ENCODE peak calls at places on chromosomes 3 and 15, in six cellular contexts. One of them, this sample, is unnamed. For H3K27me3, the result is how much of the 10 kb centered on the place peaks cover.

GRCh38 chr3:128846501-128846900 is 32.9 kb upstream of the ACAD9 start:
- DNase-seq in H1: no peak
- DNase-seq in K562: no peak
- DNase-seq in heart left ventricle: no peak
- DNase-seq in body of pancreas: peak
- DNase-seq in testis: no peak
- DNase-seq in this sample: peak

GRCh38 chr3:69821133-69821532 is 81.9 kb downstream of the MITF start:
- DNase-seq in testis: no peak
- DNase-seq in body of pancreas: no peak
- DNase-seq in K562: no peak
- DNase-seq in heart left ventricle: no peak
- DNase-seq in H1: no peak
- DNase-seq in this sample: no peak

GRCh38 chr3:11530153-11530721 is 113.5 kb downstream of the VGLL4 start:
- DNase-seq in body of pancreas: no peak
- DNase-seq in H1: no peak
- DNase-seq in heart left ventricle: peak
- DNase-seq in K562: no peak
- DNase-seq in testis: peak
- DNase-seq in this sample: no peak

GRCh38 chr3:32297366-32297765 is 58.9 kb downstream of the CMTM8 start:
- DNase-seq in testis: no peak
- DNase-seq in heart left ventricle: no peak
- DNase-seq in body of pancreas: no peak
- DNase-seq in K562: no peak
- DNase-seq in H1: no peak
- DNase-seq in this sample: no peak

GRCh38 chr15:75695634-75696302 is 16.9 kb downstream of the CSPG4 start:
- DNase-seq in K562: no peak
- DNase-seq in testis: no peak
- DNase-seq in heart left ventricle: no peak
- DNase-seq in body of pancreas: no peak
- DNase-seq in H1: no peak
- DNase-seq in this sample: no peak

GRCh38 chr3:178802993-178803693 is 266.9 kb downstream of the KCNMB2 start:
- DNase-seq in K562: no peak
- DNase-seq in H1: no peak
- DNase-seq in heart left ventricle: no peak
- DNase-seq in body of pancreas: no peak
- DNase-seq in testis: no peak
- DNase-seq in this sample: no peak

GRCh38 chr3:151631946-151632345 is 101.8 kb upstream of the AADACL2 start:
- DNase-seq in K562: no peak
- DNase-seq in testis: no peak
- DNase-seq in heart left ventricle: no peak
- DNase-seq in body of pancreas: no peak
- DNase-seq in H1: no peak
- DNase-seq in this sample: no peak

GRCh38 chr3:37700849-37701248 is 160.8 kb upstream of the CTDSPL start:
- DNase-seq in body of pancreas: peak
- DNase-seq in testis: no peak
- DNase-seq in K562: no peak
- DNase-seq in H1: no peak
- DNase-seq in heart left ventricle: no peak
- DNase-seq in this sample: no peak

GRCh38 chr15:69576948-69577351 is 124.3 kb downstream of the RPLP1 start:
- DNase-seq in H1: no peak
- DNase-seq in body of pancreas: peak
- DNase-seq in K562: no peak
- DNase-seq in testis: no peak
- DNase-seq in heart left ventricle: no peak
- DNase-seq in this sample: no peak

GRCh38 chr15:35023794-35024193 is 35.7 kb upstream of the ZNF770 start:
- DNase-seq in heart left ventricle: no peak
- DNase-seq in body of pancreas: no peak
- DNase-seq in K562: no peak
- DNase-seq in testis: no peak
- DNase-seq in H1: no peak
- DNase-seq in this sample: peak

GRCh38 chr3:65952842-65953241 is 85.9 kb downstream of the MAGI1 start:
- DNase-seq in testis: no peak
- DNase-seq in K562: no peak
- DNase-seq in H1: no peak
- DNase-seq in body of pancreas: no peak
- DNase-seq in heart left ventricle: no peak
- DNase-seq in this sample: no peak

GRCh38 chr3:157551961-157552360 is 48.7 kb upstream of the VEPH1 start:
- DNase-seq in H1: no peak
- DNase-seq in heart left ventricle: no peak
- DNase-seq in testis: no peak
- DNase-seq in K562: no peak
- DNase-seq in body of pancreas: no peak
- DNase-seq in this sample: no peak

GRCh38 chr15:86016750-86017149 is 62.9 kb upstream of the AGBL1 start:
- DNase-seq in K562: no peak
- DNase-seq in heart left ventricle: no peak
- DNase-seq in body of pancreas: no peak
- DNase-seq in testis: no peak
- DNase-seq in H1: no peak
- DNase-seq in this sample: no peak

GRCh38 chr3:134638385-134639020 is 12.3 kb downstream of the KY start:
- DNase-seq in H1: no peak
- DNase-seq in body of pancreas: no peak
- DNase-seq in testis: no peak
- DNase-seq in K562: no peak
- DNase-seq in heart left ventricle: no peak
- DNase-seq in this sample: no peak

GRCh38 chr3:123728014-123728413 is 143.2 kb upstream of the HACD2 start:
- DNase-seq in body of pancreas: no peak
- DNase-seq in H1: no peak
- DNase-seq in K562: no peak
- DNase-seq in testis: no peak
- DNase-seq in heart left ventricle: no peak
- DNase-seq in this sample: no peak

GRCh38 chr3:50160561-50160983 is 5.4 kb downstream of the SEMA3F start:
- DNase-seq in K562: peak
- DNase-seq in H1: no peak
- DNase-seq in body of pancreas: no peak
- DNase-seq in heart left ventricle: peak
- DNase-seq in testis: no peak
- DNase-seq in this sample: no peak

GRCh38 chr3:164306042-164306441 is 772.3 kb downstream of the SI start:
- DNase-seq in H1: no peak
- DNase-seq in heart left ventricle: no peak
- DNase-seq in K562: no peak
- DNase-seq in body of pancreas: no peak
- DNase-seq in testis: no peak
- DNase-seq in this sample: no peak

GRCh38 chr3:14523792-14524191 is 16.4 kb downstream of the GRIP2 start:
- DNase-seq in testis: no peak
- DNase-seq in K562: no peak
- DNase-seq in body of pancreas: no peak
- DNase-seq in H1: no peak
- DNase-seq in heart left ventricle: peak
- DNase-seq in this sample: no peak

GRCh38 chr3:72629191-72629611 is 219.0 kb downstream of the SHQ1 start:
- DNase-seq in heart left ventricle: no peak
- DNase-seq in testis: no peak
- DNase-seq in H1: no peak
- DNase-seq in body of pancreas: no peak
- DNase-seq in K562: no peak
- DNase-seq in this sample: no peak

GRCh38 chr15:29692527-29692926 is 129.7 kb downstream of the TJP1 start:
- DNase-seq in body of pancreas: no peak
- DNase-seq in H1: no peak
- DNase-seq in testis: no peak
- DNase-seq in heart left ventricle: no peak
- DNase-seq in K562: no peak
- DNase-seq in this sample: no peak

GRCh38 chr15:85689729-85690128 is 105.0 kb downstream of the KLHL25 start:
- DNase-seq in H1: peak
- DNase-seq in body of pancreas: peak
- DNase-seq in heart left ventricle: no peak
- DNase-seq in K562: no peak
- DNase-seq in testis: peak
- DNase-seq in this sample: peak

GRCh38 chr3:52986938-52987337 is 58.9 kb downstream of the SFMBT1 start:
- DNase-seq in testis: no peak
- DNase-seq in H1: no peak
- DNase-seq in heart left ventricle: no peak
- DNase-seq in K562: no peak
- DNase-seq in body of pancreas: no peak
- DNase-seq in this sample: no peak

GRCh38 chr3:138092023-138092422 is 23.4 kb downstream of the DZIP1L start:
- DNase-seq in testis: no peak
- DNase-seq in H1: no peak
- DNase-seq in heart left ventricle: no peak
- DNase-seq in K562: no peak
- DNase-seq in body of pancreas: no peak
- DNase-seq in this sample: no peak

GRCh38 chr3:149383703-149384102 is 6.3 kb upstream of the TM4SF1 start:
- DNase-seq in testis: no peak
- DNase-seq in heart left ventricle: no peak
- DNase-seq in K562: no peak
- DNase-seq in H1: no peak
- DNase-seq in body of pancreas: no peak
- DNase-seq in this sample: no peak

GRCh38 chr3:100289339-100289738 is 28.5 kb downstream of the TBC1D23 start:
- DNase-seq in heart left ventricle: no peak
- DNase-seq in H1: no peak
- DNase-seq in K562: peak
- DNase-seq in body of pancreas: no peak
- DNase-seq in testis: no peak
- DNase-seq in this sample: no peak

GRCh38 chr15:45705510-45706473 is 71.0 kb downstream of the SQOR start:
- DNase-seq in H1: peak
- DNase-seq in heart left ventricle: no peak
- DNase-seq in testis: peak
- DNase-seq in K562: peak
- DNase-seq in body of pancreas: peak
- DNase-seq in this sample: peak

DNA sequence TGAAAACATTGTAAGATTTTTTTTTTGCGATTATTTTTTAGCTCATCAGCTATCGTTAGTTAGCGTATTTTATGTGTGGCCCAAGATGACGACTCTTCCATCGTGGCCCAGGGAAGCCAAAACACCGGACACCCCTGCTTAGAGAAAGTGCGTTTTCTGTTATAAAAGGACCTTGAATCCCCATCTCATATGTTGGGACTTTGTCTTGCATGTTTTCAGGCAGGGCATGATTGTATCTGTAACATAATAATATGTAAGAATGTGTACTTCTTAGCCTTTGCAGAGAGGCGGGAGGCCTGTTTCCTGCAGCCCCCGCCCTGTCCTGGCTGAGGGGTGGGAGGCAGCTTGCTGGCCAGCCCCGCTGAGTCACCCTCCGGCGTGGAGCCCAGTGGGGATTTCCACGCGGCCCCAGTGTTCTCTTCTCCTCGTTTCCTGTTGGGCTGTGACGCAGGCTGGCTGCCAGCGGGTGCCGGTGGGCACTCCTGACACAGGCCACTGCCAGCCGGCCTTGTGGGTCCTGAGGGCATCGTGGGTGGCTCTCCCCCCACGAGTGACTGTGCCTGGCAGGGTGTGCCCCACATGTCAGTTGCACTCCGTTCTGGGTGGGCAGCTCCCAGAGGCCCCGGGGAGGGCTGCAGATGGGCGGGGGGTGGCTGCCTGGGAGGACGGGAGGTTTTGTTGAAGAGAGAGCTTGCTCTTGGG is 55.6 kb downstream of the SMAD3 start:
- DNase-seq in H1: no peak
- DNase-seq in K562: peak
- DNase-seq in body of pancreas: peak
- DNase-seq in testis: peak
- DNase-seq in heart left ventricle: peak
- DNase-seq in this sample: peak
- TF ChIP-seq POLR2A in H1: no peak
- TF ChIP-seq POLR2A in K562: no peak
- TF ChIP-seq POLR2A in body of pancreas: peak
- TF ChIP-seq POLR2A in testis: no peak
- TF ChIP-seq POLR2A in heart left ventricle: no peak
- TF ChIP-seq POLR2A in this sample: peak

GRCh38 chr3:121545564-121546455 is at the start of gene POLQ:
- DNase-seq in heart left ventricle: peak
- DNase-seq in body of pancreas: peak
- DNase-seq in H1: peak
- DNase-seq in testis: peak
- DNase-seq in K562: peak
- DNase-seq in this sample: peak

GRCh38 chr3:121545049-121545563 is 682 bp downstream of the POLQ start:
- DNase-seq in body of pancreas: no peak
- DNase-seq in testis: no peak
- DNase-seq in heart left ventricle: no peak
- DNase-seq in H1: no peak
- DNase-seq in K562: no peak
- DNase-seq in this sample: no peak

GRCh38 chr3:121542924-121543323 is 2.9 kb downstream of the POLQ start:
- DNase-seq in body of pancreas: no peak
- DNase-seq in K562: no peak
- DNase-seq in testis: no peak
- DNase-seq in heart left ventricle: no peak
- DNase-seq in H1: no peak
- DNase-seq in this sample: no peak
- H3K27me3 ChIP-seq in body of pancreas: under half
- H3K27me3 ChIP-seq in K562: under half
- H3K27me3 ChIP-seq in testis: under half
- H3K27me3 ChIP-seq in heart left ventricle: under half
- H3K27me3 ChIP-seq in H1: under half
- H3K27me3 ChIP-seq in this sample: under half

GRCh38 chr3:44060164-44060563 is 181.5 kb upstream of the TOPAZ1 start:
- DNase-seq in body of pancreas: no peak
- DNase-seq in heart left ventricle: no peak
- DNase-seq in H1: no peak
- DNase-seq in testis: no peak
- DNase-seq in K562: no peak
- DNase-seq in this sample: no peak
- TF ChIP-seq POLR2A in body of pancreas: no peak
- TF ChIP-seq POLR2A in heart left ventricle: no peak
- TF ChIP-seq POLR2A in H1: no peak
- TF ChIP-seq POLR2A in testis: no peak
- TF ChIP-seq POLR2A in K562: no peak
- TF ChIP-seq POLR2A in this sample: no peak

GRCh38 chr15:96362759-96363678 is 32.5 kb downstream of the NR2F2 start:
- DNase-seq in H1: no peak
- DNase-seq in heart left ventricle: no peak
- DNase-seq in K562: no peak
- DNase-seq in body of pancreas: no peak
- DNase-seq in testis: no peak
- DNase-seq in this sample: no peak

GRCh38 chr15:96360581-96361308 is 30.2 kb downstream of the NR2F2 start:
- DNase-seq in testis: no peak
- DNase-seq in H1: no peak
- DNase-seq in heart left ventricle: peak
- DNase-seq in K562: no peak
- DNase-seq in body of pancreas: no peak
- DNase-seq in this sample: no peak

GRCh38 chr15:96362001-96362758 is 31.7 kb downstream of the NR2F2 start:
- DNase-seq in testis: no peak
- DNase-seq in H1: no peak
- DNase-seq in heart left ventricle: no peak
- DNase-seq in K562: no peak
- DNase-seq in body of pancreas: no peak
- DNase-seq in this sample: no peak

GRCh38 chr15:96359772-96360498 is 29.4 kb downstream of the NR2F2 start:
- DNase-seq in K562: no peak
- DNase-seq in heart left ventricle: peak
- DNase-seq in H1: no peak
- DNase-seq in testis: no peak
- DNase-seq in body of pancreas: no peak
- DNase-seq in this sample: peak

GRCh38 chr15:96361309-96362000 is 31.0 kb downstream of the NR2F2 start:
- DNase-seq in heart left ventricle: no peak
- DNase-seq in H1: no peak
- DNase-seq in K562: no peak
- DNase-seq in body of pancreas: no peak
- DNase-seq in testis: no peak
- DNase-seq in this sample: no peak
- H3K27me3 ChIP-seq in heart left ventricle: half or more
- H3K27me3 ChIP-seq in H1: half or more
- H3K27me3 ChIP-seq in K562: under half
- H3K27me3 ChIP-seq in body of pancreas: under half
- H3K27me3 ChIP-seq in testis: under half
- H3K27me3 ChIP-seq in this sample: under half